ENCODE peak calls at places on chromosome 20, in five cellular contexts. One of them, this sample, is unnamed. For H3K9me3, the result is how much of the 10 kb centered on the place peaks cover.

GRCh38 chr20:57717797-57718196 is 8.0 kb upstream of the PMEPA1 start:
- DNase-seq in adrenal gland: no peak
- DNase-seq in heart right ventricle: no peak
- DNase-seq in heart left ventricle: no peak
- DNase-seq in BE2C: no peak
- DNase-seq in this sample: no peak

GRCh38 chr20:47353697-47354387 is 2.7 kb downstream of the ZMYND8 start:
- DNase-seq in adrenal gland: no peak
- DNase-seq in heart right ventricle: no peak
- DNase-seq in heart left ventricle: no peak
- DNase-seq in BE2C: no peak
- DNase-seq in this sample: no peak

GRCh38 chr20:44204156-44204831 is 6.3 kb downstream of the OSER1 start:
- DNase-seq in adrenal gland: no peak
- DNase-seq in heart right ventricle: no peak
- DNase-seq in heart left ventricle: no peak
- DNase-seq in BE2C: no peak
- DNase-seq in this sample: no peak

GRCh38 chr20:19083136-19083621 is 129.3 kb upstream of the SLC24A3 start:
- DNase-seq in adrenal gland: no peak
- DNase-seq in heart right ventricle: no peak
- DNase-seq in heart left ventricle: no peak
- DNase-seq in BE2C: no peak
- DNase-seq in this sample: no peak

GRCh38 chr20:39967806-39968205 is 721.2 kb downstream of the MAFB start:
- DNase-seq in adrenal gland: no peak
- DNase-seq in heart right ventricle: no peak
- DNase-seq in heart left ventricle: no peak
- DNase-seq in BE2C: no peak
- DNase-seq in this sample: no peak

GRCh38 chr20:15328084-15328483 is 990.7 kb upstream of the FLRT3 start:
- DNase-seq in adrenal gland: no peak
- DNase-seq in heart right ventricle: no peak
- DNase-seq in heart left ventricle: no peak
- DNase-seq in BE2C: no peak
- DNase-seq in this sample: no peak

GRCh38 chr20:19828233-19828632 is 70.2 kb downstream of the RIN2 start:
- DNase-seq in adrenal gland: no peak
- DNase-seq in heart right ventricle: no peak
- DNase-seq in heart left ventricle: no peak
- DNase-seq in BE2C: no peak
- DNase-seq in this sample: no peak

GRCh38 chr20:38730989-38731737 is 6.9 kb downstream of the SLC32A1 start:
- DNase-seq in adrenal gland: peak
- DNase-seq in heart right ventricle: peak
- DNase-seq in heart left ventricle: peak
- DNase-seq in BE2C: peak
- DNase-seq in this sample: peak

GRCh38 chr20:57928181-57928967 is 218.6 kb upstream of the PMEPA1 start:
- DNase-seq in adrenal gland: no peak
- DNase-seq in heart right ventricle: no peak
- DNase-seq in heart left ventricle: no peak
- DNase-seq in BE2C: no peak
- DNase-seq in this sample: no peak

GRCh38 chr20:31906001-31906400 is 35.6 kb downstream of the TTLL9 start:
- DNase-seq in adrenal gland: no peak
- DNase-seq in heart right ventricle: no peak
- DNase-seq in heart left ventricle: no peak
- DNase-seq in BE2C: no peak
- DNase-seq in this sample: no peak

GRCh38 chr20:4483481-4483880 is 238.2 kb upstream of the PRND start:
- DNase-seq in adrenal gland: no peak
- DNase-seq in heart right ventricle: no peak
- DNase-seq in heart left ventricle: no peak
- DNase-seq in BE2C: no peak
- DNase-seq in this sample: no peak

GRCh38 chr20:44653536-44653935 is 2.0 kb upstream of the ADA start:
- DNase-seq in adrenal gland: no peak
- DNase-seq in heart right ventricle: no peak
- DNase-seq in heart left ventricle: no peak
- DNase-seq in BE2C: no peak
- DNase-seq in this sample: no peak

GRCh38 chr20:36400901-36401300 is 94.8 kb downstream of the DLGAP4 start:
- DNase-seq in adrenal gland: no peak
- DNase-seq in heart right ventricle: no peak
- DNase-seq in heart left ventricle: no peak
- DNase-seq in BE2C: peak
- DNase-seq in this sample: no peak

GRCh38 chr20:3353646-3354045 is 53.8 kb downstream of the DNAAF9 start:
- DNase-seq in adrenal gland: no peak
- DNase-seq in heart right ventricle: no peak
- DNase-seq in heart left ventricle: no peak
- DNase-seq in BE2C: no peak
- DNase-seq in this sample: no peak

GRCh38 chr20:835220-836045 is 1.9 kb downstream of the FAM110A start:
- DNase-seq in adrenal gland: peak
- DNase-seq in heart right ventricle: peak
- DNase-seq in heart left ventricle: peak
- DNase-seq in BE2C: no peak
- DNase-seq in this sample: peak

GRCh38 chr20:50578778-50579165 is 68.6 kb downstream of the PTPN1 start:
- DNase-seq in adrenal gland: no peak
- DNase-seq in heart right ventricle: no peak
- DNase-seq in heart left ventricle: no peak
- DNase-seq in BE2C: no peak
- DNase-seq in this sample: no peak

GRCh38 chr20:59662856-59663512 is 58.6 kb downstream of the PHACTR3 start:
- DNase-seq in adrenal gland: no peak
- DNase-seq in heart right ventricle: no peak
- DNase-seq in heart left ventricle: no peak
- DNase-seq in BE2C: no peak
- DNase-seq in this sample: no peak
- H3K9me3 ChIP-seq in adrenal gland: under half
- H3K9me3 ChIP-seq in heart right ventricle: under half
- H3K9me3 ChIP-seq in heart left ventricle: under half
- H3K9me3 ChIP-seq in BE2C: under half
- H3K9me3 ChIP-seq in this sample: under half

GRCh38 chr20:12156252-12156651 is 238.6 kb downstream of the BTBD3 start:
- DNase-seq in adrenal gland: no peak
- DNase-seq in heart right ventricle: no peak
- DNase-seq in heart left ventricle: no peak
- DNase-seq in BE2C: no peak
- DNase-seq in this sample: no peak

GRCh38 chr20:12153616-12154015 is 235.9 kb downstream of the BTBD3 start:
- DNase-seq in adrenal gland: no peak
- DNase-seq in heart right ventricle: no peak
- DNase-seq in heart left ventricle: no peak
- DNase-seq in BE2C: no peak
- DNase-seq in this sample: no peak

GRCh38 chr20:12159266-12159665 is 241.6 kb downstream of the BTBD3 start:
- DNase-seq in adrenal gland: no peak
- DNase-seq in heart right ventricle: no peak
- DNase-seq in heart left ventricle: no peak
- DNase-seq in BE2C: no peak
- DNase-seq in this sample: no peak
- H3K9me3 ChIP-seq in adrenal gland: under half
- H3K9me3 ChIP-seq in heart right ventricle: under half
- H3K9me3 ChIP-seq in heart left ventricle: under half
- H3K9me3 ChIP-seq in BE2C: under half
- H3K9me3 ChIP-seq in this sample: under half

DNA sequence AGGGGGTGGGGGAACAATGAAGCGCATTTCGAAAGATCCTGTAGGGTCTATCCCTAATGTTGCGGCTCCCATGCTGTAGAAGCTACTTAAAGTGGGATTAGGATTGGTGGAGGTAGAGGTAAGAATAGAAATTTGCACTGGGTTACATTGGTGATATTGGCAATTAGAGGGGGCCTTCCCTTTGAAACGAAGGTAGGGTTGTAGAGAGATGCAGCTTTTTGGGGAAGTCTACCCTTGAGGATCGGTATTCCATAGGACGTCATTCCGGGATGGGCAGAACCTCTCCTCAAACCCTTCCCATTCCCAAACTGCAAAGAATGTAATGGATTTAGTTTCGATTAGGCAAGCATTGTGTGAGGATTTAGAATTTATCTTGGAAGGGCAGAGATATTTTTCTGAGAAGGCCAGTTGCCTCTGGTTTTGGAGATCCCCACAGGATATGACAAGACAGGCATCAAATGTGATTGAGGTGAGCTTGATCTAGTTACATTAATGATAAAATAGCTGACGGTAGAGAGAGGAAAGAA is 5.4 kb upstream of the ZNFX1 start:
- DNase-seq in adrenal gland: no peak
- DNase-seq in heart right ventricle: no peak
- DNase-seq in heart left ventricle: no peak
- DNase-seq in BE2C: no peak
- DNase-seq in this sample: no peak
- H3K9me3 ChIP-seq in adrenal gland: under half
- H3K9me3 ChIP-seq in heart right ventricle: under half
- H3K9me3 ChIP-seq in heart left ventricle: half or more
- H3K9me3 ChIP-seq in BE2C: under half
- H3K9me3 ChIP-seq in this sample: under half

GRCh38 chr20:41121399-41121798 is 15.9 kb upstream of the PLCG1 start:
- DNase-seq in adrenal gland: no peak
- DNase-seq in heart right ventricle: no peak
- DNase-seq in heart left ventricle: no peak
- DNase-seq in BE2C: no peak
- DNase-seq in this sample: no peak
- H3K9me3 ChIP-seq in adrenal gland: under half
- H3K9me3 ChIP-seq in heart right ventricle: under half
- H3K9me3 ChIP-seq in heart left ventricle: under half
- H3K9me3 ChIP-seq in BE2C: under half
- H3K9me3 ChIP-seq in this sample: under half

DNA sequence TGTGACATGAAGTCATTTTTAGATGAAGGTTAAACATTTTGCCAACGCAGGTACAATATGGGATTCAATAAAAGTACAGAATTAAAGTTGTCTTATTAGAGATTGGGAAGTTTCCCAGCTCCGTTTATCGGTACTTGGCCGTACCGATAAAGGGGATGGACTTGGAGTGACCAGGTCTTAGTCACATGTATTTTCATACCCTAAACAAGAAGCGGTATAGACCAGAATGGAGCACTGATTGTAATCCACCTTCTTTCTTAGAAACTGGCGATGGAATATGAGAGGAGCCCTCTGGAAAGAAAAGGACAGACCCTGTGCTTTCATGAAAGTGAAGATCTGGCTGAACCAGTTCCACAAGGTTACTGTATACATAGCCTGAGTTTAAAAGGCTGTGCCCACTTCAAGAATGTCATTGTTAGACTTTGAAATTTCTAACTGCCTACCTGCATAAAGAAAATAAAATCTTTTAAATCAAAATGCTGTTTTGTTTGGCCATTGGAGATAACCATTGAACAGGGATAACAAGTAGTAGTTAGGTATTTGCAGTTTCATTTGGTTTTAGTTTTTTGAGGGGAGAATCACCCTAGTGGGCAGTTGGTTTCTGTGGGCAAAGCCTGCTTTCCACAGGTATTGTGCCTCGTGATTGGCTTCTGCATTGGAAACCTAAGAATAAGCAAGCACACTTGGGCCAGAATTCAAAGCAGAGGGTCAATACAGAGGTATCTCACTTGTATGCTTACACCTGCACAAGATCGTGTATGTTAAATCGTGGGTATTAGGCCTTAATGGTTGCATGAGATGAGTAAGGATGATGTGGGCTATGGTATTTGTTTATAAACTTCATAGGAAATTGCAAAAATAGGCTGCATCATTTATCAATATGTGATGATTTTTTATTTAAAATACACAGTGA is 11.2 kb upstream of the ZNFX1 start:
- DNase-seq in adrenal gland: no peak
- DNase-seq in heart right ventricle: no peak
- DNase-seq in heart left ventricle: no peak
- DNase-seq in BE2C: no peak
- DNase-seq in this sample: no peak
- H3K9me3 ChIP-seq in adrenal gland: under half
- H3K9me3 ChIP-seq in heart right ventricle: under half
- H3K9me3 ChIP-seq in heart left ventricle: under half
- H3K9me3 ChIP-seq in BE2C: under half
- H3K9me3 ChIP-seq in this sample: under half

GRCh38 chr20:17849901-17850673 is 118.5 kb downstream of the SNX5 start:
- DNase-seq in adrenal gland: no peak
- DNase-seq in heart right ventricle: peak
- DNase-seq in heart left ventricle: peak
- DNase-seq in BE2C: no peak
- DNase-seq in this sample: no peak

GRCh38 chr20:17848249-17848648 is 120.3 kb downstream of the SNX5 start:
- DNase-seq in adrenal gland: no peak
- DNase-seq in heart right ventricle: no peak
- DNase-seq in heart left ventricle: no peak
- DNase-seq in BE2C: no peak
- DNase-seq in this sample: no peak

GRCh38 chr20:17849111-17849900 is 119.3 kb downstream of the SNX5 start:
- DNase-seq in adrenal gland: no peak
- DNase-seq in heart right ventricle: no peak
- DNase-seq in heart left ventricle: no peak
- DNase-seq in BE2C: no peak
- DNase-seq in this sample: no peak

GRCh38 chr20:17850674-17851006 is 118.0 kb downstream of the SNX5 start:
- DNase-seq in adrenal gland: no peak
- DNase-seq in heart right ventricle: no peak
- DNase-seq in heart left ventricle: no peak
- DNase-seq in BE2C: no peak
- DNase-seq in this sample: no peak

DNA sequence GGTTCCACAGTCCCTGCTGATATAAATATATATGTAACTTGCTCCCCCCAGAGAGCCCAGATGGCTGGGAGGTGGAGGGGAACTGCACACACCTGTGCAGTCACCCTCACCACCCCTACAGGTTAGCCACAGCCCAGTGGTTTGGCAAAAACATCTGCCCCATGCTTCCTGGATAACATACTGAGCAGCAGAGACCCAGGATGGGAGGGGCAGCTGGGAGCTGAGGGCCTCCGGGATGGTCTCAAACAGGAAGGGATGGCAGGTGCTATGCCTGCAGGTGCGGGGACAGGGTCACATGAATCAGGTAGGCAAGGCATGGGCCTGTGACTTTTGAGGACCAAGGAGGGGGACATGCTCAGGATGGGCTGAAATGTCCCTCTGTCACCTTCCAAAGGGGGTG is 119.9 kb downstream of the SNX5 start:
- DNase-seq in adrenal gland: no peak
- DNase-seq in heart right ventricle: no peak
- DNase-seq in heart left ventricle: no peak
- DNase-seq in BE2C: no peak
- DNase-seq in this sample: no peak
- H3K9me3 ChIP-seq in adrenal gland: under half
- H3K9me3 ChIP-seq in heart right ventricle: under half
- H3K9me3 ChIP-seq in heart left ventricle: under half
- H3K9me3 ChIP-seq in BE2C: under half
- H3K9me3 ChIP-seq in this sample: under half

DNA sequence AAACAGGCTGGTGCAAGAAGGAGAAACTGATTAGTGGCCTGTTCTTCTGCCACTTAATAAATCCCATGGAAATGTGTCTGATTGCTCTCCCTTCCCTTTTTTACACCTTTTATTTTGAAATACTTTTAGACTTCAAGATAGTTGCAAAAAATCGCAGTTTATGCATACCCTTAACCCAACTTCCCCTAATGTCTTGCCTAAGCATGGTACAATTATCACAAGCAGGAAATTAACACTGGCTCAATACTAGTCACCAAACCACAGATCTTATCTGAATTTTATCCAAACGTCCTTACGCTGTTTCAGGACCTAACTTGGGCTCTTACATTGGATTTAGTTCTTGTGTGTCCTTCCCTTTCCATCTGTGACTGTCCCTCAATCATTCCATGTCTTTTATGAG is 146.4 kb downstream of the ZNF217 start:
- DNase-seq in adrenal gland: no peak
- DNase-seq in heart right ventricle: no peak
- DNase-seq in heart left ventricle: no peak
- DNase-seq in BE2C: no peak
- DNase-seq in this sample: no peak
- H3K9me3 ChIP-seq in adrenal gland: under half
- H3K9me3 ChIP-seq in heart right ventricle: under half
- H3K9me3 ChIP-seq in heart left ventricle: under half
- H3K9me3 ChIP-seq in BE2C: under half
- H3K9me3 ChIP-seq in this sample: under half

This sample was measured in WERI-Rb-1.